ENCODE peak calls at places on chromosomes 11 and 22, in four cellular contexts. K is fibroblast of villous mesenchyme, S is ovary, H is colonic mucosa. Y is an unnamed sample.

GRCh38 chr11:7787239-7787638 is 9.5 kb downstream of the OR5P2 start:
- DNase-seq in S (no peak), H (no peak), K (no peak), Y (no peak)

GRCh38 chr22:41822289-41823057 is 10.4 kb upstream of the SREBF2 start:
- DNase-seq in K (peak), S (no peak), H (no peak), Y (peak)

GRCh38 chr11:115498354-115498753 is 5.9 kb downstream of the CADM1 start:
- DNase-seq in S (no peak), H (no peak), K (no peak), Y (no peak)

GRCh38 chr11:11786234-11786633 is 55.5 kb upstream of the USP47 start:
- DNase-seq in H (no peak), K (peak), S (no peak), Y (no peak)

GRCh38 chr22:48832592-48832991 is 995.1 kb downstream of the BRD1 start:
- DNase-seq in H (no peak), K (no peak), S (no peak), Y (no peak)

GRCh38 chr11:131993291-131993690 is 622.9 kb downstream of the NTM start:
- DNase-seq in H (no peak), K (peak), S (no peak), Y (no peak)

GRCh38 chr11:47161134-47161854 is 15.4 kb downstream of the ARFGAP2 start:
- DNase-seq in H (peak), K (peak), S (peak), Y (peak)

GRCh38 chr11:109040303-109040702 is 375.4 kb downstream of the DDX10 start:
- DNase-seq in K (no peak), H (no peak), S (no peak), Y (no peak)

GRCh38 chr11:2186669-2187266 is 15.2 kb upstream of the TH start:
- DNase-seq in K (no peak), H (no peak), S (no peak), Y (no peak)

GRCh38 chr11:61675826-61676225 is 4.4 kb upstream of the DAGLA start:
- DNase-seq in S (no peak), K (no peak), H (no peak), Y (no peak)

GRCh38 chr11:12918667-12919066 is 90.4 kb upstream of the RASSF10 start:
- DNase-seq in H (no peak), S (no peak), K (no peak), Y (no peak)

GRCh38 chr11:12915093-12915492 is 94.0 kb upstream of the RASSF10 start:
- DNase-seq in K (no peak), H (no peak), S (no peak), Y (no peak)

GRCh38 chr11:12917830-12918229 is 91.3 kb upstream of the RASSF10 start:
- DNase-seq in H (no peak), S (no peak), K (no peak), Y (no peak)

GRCh38 chr11:12909866-12910265 is 99.2 kb upstream of the RASSF10 start:
- DNase-seq in S (no peak), K (no peak), H (no peak), Y (peak)

DNA sequence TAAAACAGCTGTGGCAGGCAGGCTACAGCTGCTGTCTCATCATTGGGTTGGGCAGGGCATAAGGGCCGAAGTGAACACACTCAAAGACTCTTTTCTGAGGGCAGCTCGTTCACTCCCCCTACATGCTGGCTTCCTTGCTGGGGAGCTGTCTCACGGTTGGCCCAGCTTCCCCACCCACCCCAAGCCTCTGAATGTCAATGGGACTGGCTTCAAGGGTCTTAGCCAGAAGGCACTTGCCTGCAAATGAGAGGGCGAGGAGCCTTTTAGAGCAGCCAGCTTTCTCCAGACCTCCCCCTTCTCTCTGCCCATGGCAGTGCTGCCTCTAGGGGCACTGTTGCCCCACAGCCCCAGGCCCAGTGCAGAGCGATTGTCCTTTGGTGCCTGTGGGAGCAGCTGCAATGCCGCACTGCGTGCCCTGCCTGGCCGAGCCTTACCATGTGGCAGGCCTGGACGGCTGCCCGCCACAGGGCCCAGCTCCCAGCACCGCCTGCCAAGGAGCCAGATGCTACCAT is 94.7 kb upstream of the RASSF10 start:
- DNase-seq in S (no peak), H (peak), K (peak), Y (peak)
- H3K4me3 ChIP-seq in S (no peak), H (no peak), K (no peak), Y (no peak)

GRCh38 chr22:30425616-30426394 is at the start of gene MTFP1:
- DNase-seq in S (peak), K (peak), H (peak), Y (peak)
- TF ChIP-seq CTCF in S (no peak), K (no peak), H (no peak), Y (no peak)

GRCh38 chr22:46092646-46093410 is 57.5 kb upstream of the PPARA start:
- DNase-seq in H (no peak), K (peak), S (no peak), Y (no peak)
- H3K4me3 ChIP-seq in H (no peak), K (no peak), S (no peak), Y (no peak)

GRCh38 chr11:30914143-30914762 is 328.1 kb upstream of the MPPED2 start:
- DNase-seq in K (peak), S (no peak), H (peak), Y (peak)
- TF ChIP-seq CTCF in K (peak), S (no peak), H (peak), Y (peak)

GRCh38 chr11:96162816-96163499 is 180.0 kb downstream of the MAML2 start:
- DNase-seq in S (no peak), H (no peak), K (peak), Y (peak)
- H3K4me3 ChIP-seq in S (no peak), H (no peak), K (no peak), Y (no peak)

GRCh38 chr22:25360411-25360810 is 141.0 kb downstream of the CRYBB2 start:
- DNase-seq in K (no peak), H (no peak), S (no peak), Y (no peak)
- TF ChIP-seq CTCF in K (no peak), H (no peak), S (no peak), Y (no peak)

GRCh38 chr11:20112291-20113146 is 47.8 kb downstream of the DBX1 start:
- DNase-seq in S (peak), H (peak), K (peak), Y (peak)

GRCh38 chr11:20113147-20113435 is 47.2 kb downstream of the DBX1 start:
- DNase-seq in H (no peak), S (no peak), K (no peak), Y (no peak)

GRCh38 chr11:20111871-20112270 is 48.4 kb downstream of the DBX1 start:
- DNase-seq in H (no peak), S (no peak), K (no peak), Y (no peak)

GRCh38 chr11:20110908-20111669 is 49.2 kb downstream of the DBX1 start:
- DNase-seq in S (no peak), H (peak), K (peak), Y (peak)

GRCh38 chr11:20109731-20110445 is 50.4 kb downstream of the DBX1 start:
- DNase-seq in K (no peak), S (no peak), H (no peak), Y (peak)
- H3K4me3 ChIP-seq in K (no peak), S (no peak), H (no peak), Y (no peak)

DNA sequence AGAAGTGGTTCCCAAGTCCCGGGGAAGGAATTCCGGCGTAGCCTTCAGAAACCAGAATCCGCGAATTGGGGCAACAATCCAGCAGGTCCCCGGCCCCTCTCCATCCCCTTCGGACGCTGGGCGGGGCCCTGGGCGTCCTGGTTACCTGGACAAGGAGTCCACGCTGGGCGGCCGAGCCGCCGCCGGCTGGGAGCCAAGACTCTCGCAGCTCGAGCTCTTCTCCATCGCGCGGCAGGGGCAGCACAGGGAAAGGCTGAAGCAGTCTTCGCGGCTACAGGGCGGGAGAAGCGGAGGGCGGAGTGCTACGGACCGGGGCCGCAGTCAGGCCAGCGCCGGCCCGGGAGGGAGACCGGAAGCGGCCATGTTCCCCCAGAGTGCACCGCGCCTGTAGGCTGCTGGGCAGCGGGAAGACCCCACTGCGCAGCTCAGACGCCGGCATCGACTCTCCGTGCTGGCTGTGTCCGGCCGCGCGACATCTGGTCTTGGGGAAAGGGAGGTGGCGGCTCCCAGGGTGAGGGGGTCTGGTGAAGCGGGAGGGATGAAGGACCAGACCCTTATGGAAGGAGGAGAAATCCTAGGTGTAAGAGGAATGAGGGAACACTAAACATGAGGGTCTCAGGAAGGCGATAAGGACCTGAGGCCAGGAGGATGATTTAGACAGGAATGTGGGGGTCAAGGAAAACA is at the start of gene MTMR2:
- DNase-seq in H (peak), K (peak), S (peak), Y (peak)
- TF ChIP-seq CTCF in H (no peak), K (no peak), S (no peak), Y (no peak)

DNA sequence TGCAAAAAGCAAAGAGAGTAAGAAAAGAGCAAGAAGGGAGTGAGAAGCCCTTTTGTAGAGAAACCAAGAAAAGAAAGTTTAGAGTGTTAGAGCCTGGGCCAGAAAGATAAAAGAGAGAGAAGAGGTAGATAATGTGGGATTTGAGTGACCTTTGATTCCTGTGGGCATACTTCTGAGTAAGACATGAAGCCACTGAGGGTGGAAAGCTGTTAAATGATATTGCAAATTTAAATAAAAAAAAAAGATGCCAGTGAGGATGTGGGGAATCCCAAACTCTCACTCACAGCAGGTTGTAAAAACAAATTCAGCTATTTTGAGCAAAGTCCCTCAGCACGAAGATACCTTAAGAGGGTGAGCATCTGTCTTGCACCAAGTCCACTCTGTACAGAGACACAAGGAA is 59.4 kb upstream of the TOP3B start:
- DNase-seq in K (no peak), H (no peak), S (no peak), Y (no peak)
- H3K4me3 ChIP-seq in K (no peak), H (no peak), S (no peak), Y (no peak)

DNA sequence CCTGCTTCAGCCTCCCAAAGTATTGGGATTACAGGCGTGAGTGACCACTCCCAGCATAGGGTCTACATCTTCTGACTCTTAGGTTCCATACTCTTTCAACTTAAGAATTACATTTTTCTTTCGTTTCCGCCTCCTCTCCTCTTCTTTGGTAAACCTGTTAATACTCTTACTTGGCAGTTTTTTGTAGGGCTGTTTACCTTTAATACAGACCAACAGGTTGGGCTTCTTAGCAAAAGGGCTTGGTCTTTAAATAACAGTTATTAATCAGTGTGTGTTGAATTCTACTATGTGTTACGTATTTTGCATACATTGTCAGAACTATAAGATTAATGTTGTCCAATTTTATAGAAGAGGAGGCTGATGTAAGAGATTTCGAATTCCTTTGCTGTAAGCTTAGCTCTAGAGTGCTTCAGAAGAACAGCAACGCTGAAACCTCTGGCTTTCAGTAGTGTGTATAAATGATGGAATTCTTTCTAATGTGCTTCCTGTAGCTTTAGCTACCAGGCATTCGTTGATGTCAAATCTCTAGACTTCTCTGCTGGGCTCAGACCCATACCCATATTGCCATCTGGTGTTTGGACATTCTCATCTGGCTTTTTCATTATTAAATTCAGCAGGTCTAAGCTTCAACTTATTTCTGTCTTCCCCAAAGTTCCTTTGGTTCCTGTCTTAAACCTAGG is 3.1 kb downstream of the FDX1 start:
- DNase-seq in K (no peak), H (no peak), S (no peak), Y (no peak)
- TF ChIP-seq CTCF in K (no peak), H (no peak), S (no peak), Y (no peak)